ENCODE peak calls at places on chromosomes 13 and 19, in nine cellular contexts. O is DND-41, N is pancreas, X is neural progenitor cell, S is tibial artery, F is fibroblast of mammary gland, U is A549, J is GM06990, I is endodermal cell. M is an unnamed sample.

GRCh38 chr19:46134527-46134926 is 10.0 kb upstream of the IGFL3 start:
- DNase-seq in O (no peak), N (no peak), X (no peak), S (no peak), F (peak), U (no peak), J (no peak), I (no peak), M (no peak)

GRCh38 chr19:339262-339887 is 5.2 kb downstream of the MIER2 start:
- DNase-seq in O (no peak), N (no peak), X (no peak), S (no peak), F (peak), U (no peak), J (no peak), I (no peak), M (no peak)

GRCh38 chr13:53201454-53202225 is 173.0 kb downstream of the OLFM4 start:
- DNase-seq in O (no peak), N (peak), X (peak), S (no peak), F (no peak), U (no peak), J (peak), I (peak), M (no peak)

GRCh38 chr13:25733061-25733491 is 318.7 kb downstream of the SHISA2 start:
- DNase-seq in O (no peak), N (no peak), X (no peak), S (no peak), F (peak), U (no peak), J (no peak), I (no peak), M (no peak)

GRCh38 chr13:59360108-59360507 is 803.6 kb downstream of the DIAPH3 start:
- DNase-seq in O (peak), N (no peak), X (peak), S (no peak), F (no peak), U (no peak), J (no peak), I (no peak), M (peak)

GRCh38 chr13:84896128-84896527 is 903.1 kb downstream of the SLITRK6 start:
- DNase-seq in O (peak), N (peak), X (peak), S (no peak), F (peak), U (no peak), J (no peak), I (peak), M (peak)

GRCh38 chr13:112246731-112247470 is 129.3 kb upstream of the SPACA7 start:
- DNase-seq in O (no peak), N (no peak), X (no peak), S (no peak), F (no peak), U (no peak), J (no peak), I (no peak), M (no peak)

GRCh38 chr19:45922281-45922680 is 7.7 kb upstream of the NANOS2 start:
- DNase-seq in O (no peak), N (no peak), X (peak), S (no peak), F (peak), U (peak), J (no peak), I (peak), M (peak)

GRCh38 chr19:40721140-40721486 is 4.2 kb downstream of the ITPKC start:
- DNase-seq in O (no peak), N (no peak), X (no peak), S (no peak), F (peak), U (no peak), J (no peak), I (no peak), M (no peak)

GRCh38 chr19:11652492-11652891 is 55.2 kb downstream of the ZNF627 start:
- DNase-seq in O (no peak), N (no peak), X (no peak), S (no peak), F (no peak), U (no peak), J (no peak), I (no peak), M (no peak)

GRCh38 chr19:2015611-2015950 is at the start of gene BTBD2:
- DNase-seq in O (peak), N (peak), X (no peak), S (no peak), F (peak), U (no peak), J (no peak), I (peak), M (peak)

GRCh38 chr19:44260343-44260681 is 626 bp downstream of the ZNF233 start:
- DNase-seq in O (no peak), N (no peak), X (peak), S (no peak), F (no peak), U (no peak), J (no peak), I (peak), M (no peak)

GRCh38 chr13:65638572-65639168 is 1591.5 kb downstream of the PCDH9 start:
- DNase-seq in O (no peak), N (no peak), X (peak), S (no peak), F (peak), U (peak), J (no peak), I (peak), M (peak)

GRCh38 chr13:66915596-66916185 is 314.4 kb downstream of the PCDH9 start:
- DNase-seq in O (peak), N (no peak), X (no peak), S (no peak), F (peak), U (no peak), J (no peak), I (no peak), M (no peak)

GRCh38 chr13:95176611-95177259 is 124.5 kb downstream of the ABCC4 start:
- DNase-seq in O (no peak), N (no peak), X (no peak), S (no peak), F (peak), U (no peak), J (no peak), I (peak), M (no peak)

GRCh38 chr13:40974460-40975407 is 44.4 kb downstream of the ELF1 start:
- DNase-seq in O (peak), N (no peak), X (peak), S (no peak), F (peak), U (peak), J (no peak), I (peak), M (peak)

GRCh38 chr19:48997972-48998371 is 4.3 kb downstream of the RUVBL2 start:
- DNase-seq in O (peak), N (peak), X (peak), S (no peak), F (peak), U (peak), J (no peak), I (peak), M (peak)

GRCh38 chr19:30696514-30696913 is 324.3 kb downstream of the ZNF536 start:
- DNase-seq in O (peak), N (peak), X (peak), S (no peak), F (no peak), U (peak), J (no peak), I (peak), M (peak)

GRCh38 chr19:11445141-11445540 is 9.7 kb downstream of the PRKCSH start:
- DNase-seq in O (no peak), N (no peak), X (no peak), S (no peak), F (no peak), U (no peak), J (no peak), I (no peak), M (no peak)

GRCh38 chr13:106573855-106574254 is 5.9 kb upstream of the ARGLU1 start:
- DNase-seq in O (no peak), N (no peak), X (no peak), S (peak), F (peak), U (no peak), J (no peak), I (no peak), M (no peak)

DNA sequence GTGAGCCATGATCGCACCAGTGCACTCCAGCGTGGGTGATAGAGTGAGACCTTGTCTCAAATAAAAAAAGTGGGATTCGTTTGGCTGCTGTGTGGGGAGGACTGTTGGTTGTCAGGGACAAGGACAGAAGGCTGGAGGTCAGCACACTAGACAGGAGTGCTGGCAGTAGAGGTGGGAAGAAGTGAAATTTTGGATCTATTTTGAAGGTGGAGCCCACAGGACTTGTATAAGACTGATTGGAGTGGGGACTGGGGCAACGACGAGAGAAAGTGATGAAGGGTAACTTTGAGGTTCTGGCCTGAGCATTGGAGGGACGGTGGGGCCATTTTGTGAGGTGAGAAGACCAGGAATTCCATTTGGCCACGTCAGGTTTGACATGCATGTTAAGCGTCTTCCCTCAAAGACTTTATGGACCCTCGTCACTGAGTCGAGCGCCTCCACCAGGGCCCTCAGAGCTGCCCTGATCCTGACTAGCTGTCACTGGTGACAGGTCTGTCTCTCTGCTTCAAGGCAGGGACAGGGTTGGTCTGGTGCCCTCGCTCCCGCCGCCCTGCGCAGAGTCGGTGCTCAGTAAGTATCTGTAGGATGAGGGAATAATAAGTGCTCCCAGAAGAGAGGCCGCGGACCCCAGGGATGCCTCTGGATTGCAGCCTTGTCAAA is 673 bp downstream of the CTU1 start:
- DNase-seq in O (no peak), N (no peak), X (peak), S (no peak), F (peak), U (peak), J (no peak), I (no peak), M (peak)
- TF ChIP-seq CTCF in O (no peak), N (no peak), X (peak), S (no peak), F (no peak), U (no peak), J (no peak), I (no peak), M (peak)

GRCh38 chr13:74066937-74067336 is 67.3 kb downstream of the KLF12 start:
- DNase-seq in O (no peak), N (no peak), X (no peak), S (no peak), F (no peak), U (no peak), J (no peak), I (no peak), M (no peak)

GRCh38 chr13:74062933-74063332 is 71.3 kb downstream of the KLF12 start:
- DNase-seq in O (peak), N (no peak), X (no peak), S (peak), F (peak), U (no peak), J (peak), I (no peak), M (peak)

GRCh38 chr13:74064805-74065204 is 69.4 kb downstream of the KLF12 start:
- DNase-seq in O (no peak), N (no peak), X (no peak), S (no peak), F (peak), U (no peak), J (no peak), I (no peak), M (no peak)

GRCh38 chr13:74061939-74062595 is 72.1 kb downstream of the KLF12 start:
- DNase-seq in O (peak), N (no peak), X (no peak), S (no peak), F (peak), U (no peak), J (peak), I (no peak), M (peak)

DNA sequence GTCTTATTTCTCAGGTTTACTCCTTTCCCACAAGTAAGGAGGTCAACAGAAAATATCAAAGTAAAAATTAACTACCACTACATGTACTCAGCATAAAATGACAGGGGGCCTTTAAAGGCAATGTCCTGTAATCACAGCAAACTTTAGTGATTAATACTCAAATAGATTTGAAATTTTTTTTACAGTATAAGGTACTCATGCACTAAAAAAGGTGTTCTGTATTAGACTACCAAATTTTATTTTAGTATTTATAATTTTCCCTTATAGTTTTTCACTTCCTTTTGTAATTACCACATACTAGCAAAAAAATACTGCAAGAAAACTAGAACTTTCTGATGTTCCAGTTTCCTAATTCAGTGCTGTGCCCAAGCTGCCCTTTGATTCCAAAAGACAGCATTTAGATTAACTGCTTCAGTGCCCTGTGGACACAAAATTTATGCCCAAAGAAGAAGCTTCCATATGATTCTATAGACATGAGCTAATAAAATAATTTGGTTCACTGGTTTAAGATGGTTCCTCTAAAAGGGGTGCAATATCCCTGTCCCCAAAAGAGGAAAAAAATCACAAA is 70.6 kb downstream of the KLF12 start:
- DNase-seq in O (no peak), N (no peak), X (no peak), S (no peak), F (no peak), U (no peak), J (no peak), I (no peak), M (no peak)
- H3K4me3 ChIP-seq in O (peak), N (no peak), X (no peak), S (peak), F (no peak), U (no peak), J (no peak), I (no peak), M (peak)

DNA sequence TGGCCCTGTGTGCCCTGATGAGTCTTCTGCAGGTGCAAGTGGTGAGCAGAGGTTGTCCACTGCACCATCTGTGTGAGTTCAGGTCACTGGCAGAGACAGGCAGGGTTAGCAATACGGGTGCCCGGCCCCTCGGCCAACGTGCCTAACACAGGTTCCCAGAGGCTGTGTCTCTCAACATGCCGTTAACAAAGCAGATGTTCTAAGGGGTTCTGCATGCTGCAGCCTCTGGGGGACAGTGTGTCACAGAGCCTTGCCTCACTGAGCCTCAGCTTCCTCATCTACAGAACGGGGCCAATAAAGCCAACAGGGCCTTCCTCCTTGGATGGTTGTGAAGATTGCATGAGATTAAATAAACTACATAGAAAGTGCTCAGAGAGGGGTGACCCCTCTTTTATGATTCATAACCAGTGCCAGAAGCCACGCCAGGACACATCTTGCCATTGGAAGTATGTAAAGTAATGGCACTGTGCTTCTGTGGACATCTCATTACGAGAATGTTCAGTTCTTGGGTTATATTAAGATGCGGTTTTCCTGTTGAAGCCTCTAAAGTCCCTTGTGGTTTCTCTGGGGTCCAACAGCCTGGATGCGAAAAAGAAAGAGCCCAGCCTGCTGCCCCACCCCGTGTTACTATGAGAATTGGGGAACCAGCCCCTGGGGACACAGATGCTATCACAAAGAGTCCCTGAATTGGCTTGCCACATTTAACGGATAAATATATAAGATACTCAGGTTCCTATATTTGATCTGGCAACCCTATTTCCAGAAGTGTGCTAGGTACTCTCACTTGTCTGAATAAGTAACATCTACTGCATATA is 11.2 kb upstream of the ARHGEF18 start:
- DNase-seq in O (peak), N (no peak), X (no peak), S (peak), F (no peak), U (no peak), J (peak), I (no peak), M (peak)
- TF ChIP-seq CTCF in O (peak), N (no peak), X (no peak), S (no peak), F (no peak), U (no peak), J (peak), I (no peak), M (peak)

GRCh38 chr13:44384778-44385177 is 11.2 kb downstream of the SERP2 start:
- DNase-seq in O (no peak), N (no peak), X (no peak), S (no peak), F (no peak), U (no peak), J (no peak), I (no peak), M (no peak)
- H3K4me3 ChIP-seq in O (no peak), N (no peak), X (no peak), S (no peak), F (no peak), U (no peak), J (no peak), I (no peak), M (no peak)

DNA sequence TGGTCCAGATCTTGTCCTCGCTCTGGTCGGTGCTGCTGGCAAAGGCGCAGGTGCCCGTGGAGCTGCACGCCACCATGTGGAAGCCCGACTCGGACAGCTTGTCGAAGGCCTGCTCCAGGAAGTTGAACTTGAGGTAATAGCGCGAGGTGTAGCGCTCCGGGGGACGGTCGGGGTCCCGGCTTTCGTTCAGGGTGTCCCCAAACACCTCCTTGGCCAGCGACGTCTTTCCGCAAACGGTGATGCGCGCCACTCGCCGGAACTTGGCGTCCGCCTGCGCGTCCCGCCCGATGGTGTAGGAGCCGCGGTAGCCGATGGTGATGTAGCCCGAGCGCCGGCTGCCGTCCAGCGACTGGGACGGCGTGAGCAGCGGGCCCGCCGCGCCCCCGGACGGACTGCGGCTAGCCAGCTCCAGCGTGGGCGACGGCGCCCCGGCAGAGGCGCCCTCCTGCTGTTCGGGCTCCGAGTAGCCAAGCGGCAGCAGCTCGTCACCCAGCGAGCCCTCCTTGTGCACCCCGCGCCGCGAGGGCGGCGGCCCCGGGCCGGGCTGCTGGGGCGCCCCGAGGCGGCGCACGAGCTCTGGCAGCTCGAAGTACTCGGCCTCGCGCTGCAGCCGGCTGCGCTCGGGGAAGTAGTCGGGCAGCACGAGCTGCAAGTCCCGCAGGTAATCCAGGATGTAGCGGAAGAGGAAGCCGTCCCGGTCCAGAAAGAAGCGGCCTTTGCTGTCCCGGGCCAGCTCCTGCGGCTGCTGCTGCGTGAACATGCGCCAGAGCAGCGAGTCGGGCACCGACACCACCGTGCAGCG is 801 bp downstream of the KCTD12 start:
- DNase-seq in O (peak), N (peak), X (peak), S (peak), F (peak), U (peak), J (peak), I (peak), M (peak)
- TF ChIP-seq CTCF in O (no peak), N (no peak), X (peak), S (peak), F (peak), U (peak), J (peak), I (peak), M (peak)

GRCh38 chr19:55079400-55080038 is 3.9 kb downstream of the EPS8L1 start:
- DNase-seq in O (no peak), N (peak), X (no peak), S (no peak), F (no peak), U (no peak), J (no peak), I (peak), M (no peak)
- H3K4me3 ChIP-seq in O (no peak), N (no peak), X (peak), S (no peak), F (no peak), U (peak), J (no peak), I (no peak), M (no peak)

GRCh38 chr19:29318581-29318980 is 105.6 kb upstream of the UQCRFS1 start:
- DNase-seq in O (no peak), N (no peak), X (no peak), S (no peak), F (no peak), U (no peak), J (no peak), I (peak), M (no peak)
- TF ChIP-seq CTCF in O (no peak), N (no peak), X (no peak), S (no peak), F (no peak), U (no peak), J (no peak), I (no peak), M (no peak)

M was measured in GM12865.